ENCODE peak calls at places on chromosome 1, in six cellular contexts. Z, D, X, Q, C and P are unnamed samples.

GRCh38 chr1:40784141-40784770 is 669 bp downstream of the KCNQ4 start:
- DNase-seq in Z (no peak), D (peak; percentile 30), X (no peak), Q (no peak), C (no peak), P (no peak)

GRCh38 chr1:7407980-7408770 is 362.9 kb upstream of the VAMP3 start:
- DNase-seq in Z (no peak), D (no peak), X (no peak), Q (peak; percentile 16), C (peak; percentile 9), P (no peak)

GRCh38 chr1:224189561-224189960 is 6.5 kb downstream of the DEGS1 start:
- DNase-seq in Z (peak; percentile 52), D (no peak), X (no peak), Q (no peak), C (no peak), P (no peak)

GRCh38 chr1:83632906-83633305 is 366.0 kb downstream of the TTLL7 start:
- DNase-seq in Z (no peak), D (no peak), X (no peak), Q (no peak), C (no peak), P (no peak)

GRCh38 chr1:53560572-53561487 is 101.6 kb downstream of the DMRTB1 start:
- DNase-seq in Z (no peak), D (no peak), X (no peak), Q (no peak), C (no peak), P (peak; percentile 5)

GRCh38 chr1:26234644-26235384 is 814 bp downstream of the CEP85 start:
- DNase-seq in Z (peak; percentile 18), D (peak; percentile 57), X (peak; percentile 21), Q (no peak), C (peak; percentile 34), P (peak; percentile 20)

GRCh38 chr1:116826818-116827606 is 72.8 kb downstream of the CD2 start:
- DNase-seq in Z (no peak), D (peak; percentile 83), X (peak; percentile 46), Q (no peak), C (no peak), P (no peak)

GRCh38 chr1:84497631-84498278 is 8.4 kb upstream of the SPATA1 start:
- DNase-seq in Z (no peak), D (no peak), X (no peak), Q (no peak), C (no peak), P (no peak)

GRCh38 chr1:173477286-173478098 is at the start of gene PRDX6:
- DNase-seq in Z (peak; percentile 80), D (no peak), X (peak; percentile 83), Q (peak; percentile 92), C (peak; percentile 74), P (peak; percentile 59)

GRCh38 chr1:244779410-244779809 is 56.0 kb upstream of the COX20 start:
- DNase-seq in Z (peak; percentile 20), D (no peak), X (no peak), Q (no peak), C (no peak), P (no peak)

GRCh38 chr1:100530901-100531487 is 6.9 kb upstream of the GPR88 start:
- DNase-seq in Z (peak; percentile 62), D (no peak), X (no peak), Q (no peak), C (no peak), P (peak; percentile 23)

GRCh38 chr1:210688482-210689233 is 360.0 kb downstream of the HHAT start:
- DNase-seq in Z (no peak), D (no peak), X (no peak), Q (no peak), C (no peak), P (no peak)

GRCh38 chr1:37306461-37306860 is 167.9 kb upstream of the ZC3H12A start:
- DNase-seq in Z (no peak), D (no peak), X (no peak), Q (no peak), C (no peak), P (no peak)

GRCh38 chr1:243440406-243440805 is 184.6 kb downstream of the SDCCAG8 start:
- DNase-seq in Z (no peak), D (peak; percentile 66), X (no peak), Q (no peak), C (no peak), P (no peak)

GRCh38 chr1:61782771-61783170 is 40.5 kb downstream of the PATJ start:
- DNase-seq in Z (no peak), D (no peak), X (peak; percentile 76), Q (no peak), C (no peak), P (peak; percentile 23)

GRCh38 chr1:202553560-202554038 is 156.7 kb downstream of the SYT2 start:
- DNase-seq in Z (peak; percentile 35), D (peak; percentile 79), X (no peak), Q (no peak), C (no peak), P (no peak)

GRCh38 chr1:22107126-22107525 is 35.8 kb downstream of the WNT4 start:
- DNase-seq in Z (peak; percentile 43), D (no peak), X (no peak), Q (no peak), C (no peak), P (no peak)

GRCh38 chr1:6351480-6352137 is 42.0 kb downstream of the ACOT7 start:
- DNase-seq in Z (no peak), D (no peak), X (no peak), Q (no peak), C (peak; percentile 42), P (peak; percentile 81)

GRCh38 chr1:223153177-223154119 is 10.4 kb upstream of the TLR5 start:
- DNase-seq in Z (peak; percentile 62), D (peak; percentile 57), X (no peak), Q (no peak), C (no peak), P (no peak)

GRCh38 chr1:224392411-224393249 is 36.0 kb downstream of the CNIH4 start:
- DNase-seq in Z (no peak), D (no peak), X (no peak), Q (no peak), C (no peak), P (no peak)

DNA sequence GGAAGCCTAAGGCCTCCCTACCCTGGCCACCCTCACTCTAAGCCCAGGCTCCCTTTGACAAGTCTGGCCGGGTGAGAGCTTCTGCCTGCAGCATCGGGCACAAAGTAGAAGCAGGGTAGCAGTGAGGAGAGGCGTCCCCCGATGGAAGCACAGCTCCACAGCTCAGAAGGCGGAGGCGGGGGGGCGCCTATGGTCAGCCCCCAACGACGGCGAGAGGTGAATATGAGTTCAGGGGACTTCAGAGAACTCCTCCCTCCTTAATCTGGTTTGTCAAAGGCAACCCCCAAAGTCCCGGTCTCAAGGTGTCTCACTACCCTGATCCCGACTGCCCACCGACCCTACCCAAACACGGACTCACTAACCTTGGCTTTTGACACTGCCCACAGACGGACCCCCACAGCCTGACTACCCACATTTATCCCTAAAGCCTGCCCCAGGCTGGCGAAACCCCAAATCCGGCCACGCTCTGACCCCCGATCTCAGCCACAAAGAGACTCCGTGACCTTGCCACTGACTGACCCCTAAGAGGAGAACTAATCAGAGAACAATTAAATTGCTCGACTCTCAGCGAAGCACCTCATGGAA is 5.3 kb downstream of the ID3 start:
- DNase-seq in Z (no peak), D (no peak), X (no peak), Q (no peak), C (no peak), P (no peak)
- H3K4me3 ChIP-seq in Z (peak overlapping the region; percentile 11), D (no peak overlapping the region), X (peak overlapping the region; percentile 76), Q (no peak overlapping the region), C (no peak overlapping the region), P (peak overlapping the region; percentile 56)

GRCh38 chr1:200410566-200410878 is 686 bp upstream of the ZNF281 start:
- DNase-seq in Z (peak; percentile 20), D (peak; percentile 85), X (peak; percentile 9), Q (no peak), C (no peak), P (peak; percentile 42)
- H3K4me3 ChIP-seq in Z (peak overlapping the region; percentile 80), D (no peak overlapping the region), X (peak overlapping the region; percentile 69), Q (peak overlapping the region; percentile 45), C (peak overlapping the region; percentile 91), P (peak overlapping the region; percentile 85)

GRCh38 chr1:219299420-219299819 is 125.7 kb downstream of the LYPLAL1 start:
- DNase-seq in Z (no peak), D (no peak), X (no peak), Q (no peak), C (no peak), P (no peak)

GRCh38 chr1:219302697-219303096 is 129.0 kb downstream of the LYPLAL1 start:
- DNase-seq in Z (peak; percentile 12), D (no peak), X (no peak), Q (no peak), C (no peak), P (no peak)

GRCh38 chr1:219310181-219310728 is 136.6 kb downstream of the LYPLAL1 start:
- DNase-seq in Z (peak; percentile 47), D (no peak), X (no peak), Q (no peak), C (no peak), P (no peak)

GRCh38 chr1:219308367-219308766 is 134.7 kb downstream of the LYPLAL1 start:
- DNase-seq in Z (no peak), D (no peak), X (no peak), Q (no peak), C (no peak), P (no peak)

DNA sequence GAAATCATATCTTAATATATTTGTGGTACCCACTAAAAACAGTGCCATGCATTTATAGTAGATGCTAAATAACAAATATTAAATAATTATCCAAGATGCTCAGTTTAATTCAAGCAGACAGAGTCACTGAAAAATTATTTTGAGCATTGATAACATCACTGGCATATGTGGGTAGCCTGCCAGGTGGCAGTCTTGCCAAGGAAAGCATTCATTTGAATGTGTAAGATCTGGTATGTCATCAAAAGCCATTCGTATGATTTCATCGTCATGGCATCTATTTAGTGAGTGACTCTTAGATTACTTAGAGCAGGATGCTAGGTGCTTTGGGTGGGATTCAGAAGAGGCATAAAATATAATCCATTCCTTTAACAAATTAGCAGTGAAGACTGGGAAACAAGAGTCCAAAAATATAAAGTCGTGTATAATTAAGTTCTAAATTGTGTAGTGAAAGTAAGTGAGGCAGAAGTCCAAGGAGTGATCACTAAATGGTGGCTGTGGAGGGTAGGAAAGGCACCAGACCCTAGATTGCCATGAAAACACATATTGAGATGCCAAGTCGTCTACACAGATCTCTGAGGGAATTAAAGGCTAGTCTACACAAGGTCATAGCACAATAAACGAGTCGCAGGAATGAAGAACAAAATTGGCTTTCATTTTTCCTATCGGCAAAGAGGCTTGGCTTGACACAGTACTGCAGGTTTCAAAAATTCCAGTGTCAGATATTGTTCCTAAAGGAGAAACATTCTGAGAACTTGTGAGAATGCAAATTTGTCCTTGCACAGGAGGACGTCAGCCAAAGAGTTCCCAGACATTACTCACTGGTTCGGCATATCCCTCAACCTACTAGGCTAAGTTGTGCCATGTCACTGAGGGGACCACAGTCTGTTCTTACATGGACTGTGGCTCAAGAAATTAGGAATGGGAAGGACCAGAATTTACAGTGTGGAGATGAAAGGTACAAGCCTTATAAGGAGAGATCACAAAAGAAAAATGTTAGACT is 130.8 kb downstream of the LYPLAL1 start:
- DNase-seq in Z (peak; percentile 67), D (peak; percentile 57), X (no peak), Q (no peak), C (peak; percentile 26), P (no peak)
- H3K4me3 ChIP-seq in Z (no peak overlapping the region), D (no peak overlapping the region), X (no peak overlapping the region), Q (no peak overlapping the region), C (no peak overlapping the region), P (no peak overlapping the region)

GRCh38 chr1:111131693-111132092 is 8.2 kb downstream of the DRAM2 start:
- DNase-seq in Z (no peak), D (no peak), X (no peak), Q (no peak), C (no peak), P (no peak)

GRCh38 chr1:111133863-111134262 is 6.0 kb downstream of the DRAM2 start:
- DNase-seq in Z (no peak), D (no peak), X (no peak), Q (no peak), C (no peak), P (no peak)

GRCh38 chr1:111126354-111126753 is 13.5 kb downstream of the DRAM2 start:
- DNase-seq in Z (no peak), D (no peak), X (no peak), Q (no peak), C (no peak), P (no peak)

GRCh38 chr1:111127923-111128643 is 11.8 kb downstream of the DRAM2 start:
- DNase-seq in Z (no peak), D (no peak), X (no peak), Q (no peak), C (no peak), P (no peak)
- H3K4me3 ChIP-seq in Z (no peak overlapping the region), D (no peak overlapping the region), X (no peak overlapping the region), Q (no peak overlapping the region), C (no peak overlapping the region), P (no peak overlapping the region)